ENCODE peak calls at places on chromosomes 6 and 20, in ten cellular contexts. B, P, U, F, J, N, A, G, S and D are unnamed samples.

GRCh38 chr20:26218301-26218700 is 521.6 kb upstream of the ZNF337 start:
- DNase-seq in B (no peak), P (no peak), U (no peak), F (no peak), J (no peak), N (no peak), A (no peak), G (peak), S (no peak), D (peak)

GRCh38 chr20:6212903-6213302 is 90.1 kb upstream of the FERMT1 start:
- DNase-seq in B (peak), P (no peak), U (no peak), F (no peak), J (no peak), N (no peak), A (no peak), G (no peak), S (no peak), D (no peak)

GRCh38 chr20:58618694-58619540 is 32.2 kb upstream of the STX16 start:
- DNase-seq in B (peak), P (no peak), U (no peak), F (no peak), J (no peak), N (no peak), A (no peak), G (peak), S (peak), D (peak)

GRCh38 chr6:33314515-33314942 is 651 bp upstream of the TAPBP start:
- DNase-seq in B (peak), P (peak), U (peak), F (peak), J (peak), N (peak), A (no peak), G (peak), S (peak), D (peak)

GRCh38 chr20:1761116-1761515 is 103.5 kb upstream of the SIRPG start:
- DNase-seq in B (no peak), P (no peak), U (no peak), F (peak), J (peak), N (no peak), A (no peak), G (peak), S (no peak), D (peak)

GRCh38 chr6:43800746-43801488 is 30.9 kb downstream of the VEGFA start:
- DNase-seq in B (no peak), P (no peak), U (no peak), F (no peak), J (no peak), N (no peak), A (no peak), G (no peak), S (peak), D (no peak)

GRCh38 chr6:142285235-142286087 is 16.3 kb upstream of the ADGRG6 start:
- DNase-seq in B (no peak), P (no peak), U (no peak), F (no peak), J (no peak), N (no peak), A (no peak), G (no peak), S (no peak), D (no peak)

GRCh38 chr6:35014786-35015185 is 125.7 kb downstream of the ANKS1A start:
- DNase-seq in B (no peak), P (no peak), U (no peak), F (peak), J (peak), N (no peak), A (no peak), G (peak), S (no peak), D (peak)

GRCh38 chr6:136609878-136610706 is 59.9 kb upstream of the MAP7 start:
- DNase-seq in B (peak), P (no peak), U (peak), F (peak), J (peak), N (no peak), A (no peak), G (peak), S (peak), D (peak)

GRCh38 chr6:37517411-37517812 is 17.7 kb upstream of the CCDC167 start:
- DNase-seq in B (no peak), P (peak), U (peak), F (no peak), J (no peak), N (peak), A (peak), G (no peak), S (no peak), D (peak)

GRCh38 chr6:131754715-131755567 is 44.1 kb upstream of the CTAGE9 start:
- DNase-seq in B (no peak), P (no peak), U (no peak), F (no peak), J (no peak), N (no peak), A (no peak), G (no peak), S (no peak), D (no peak)

GRCh38 chr6:26366504-26366903 is 1.5 kb downstream of the BTN3A2 start:
- DNase-seq in B (no peak), P (no peak), U (no peak), F (peak), J (no peak), N (no peak), A (no peak), G (no peak), S (no peak), D (no peak)

GRCh38 chr20:64106981-64107735 is at the start of gene NPBWR2:
- DNase-seq in B (peak), P (no peak), U (peak), F (no peak), J (no peak), N (no peak), A (no peak), G (no peak), S (peak), D (no peak)

GRCh38 chr6:125377621-125378020 is 75.9 kb upstream of the HDDC2 start:
- DNase-seq in B (no peak), P (no peak), U (no peak), F (peak), J (no peak), N (no peak), A (no peak), G (peak), S (no peak), D (peak)

GRCh38 chr20:14955396-14955795 is 618.0 kb upstream of the FLRT3 start:
- DNase-seq in B (no peak), P (no peak), U (no peak), F (no peak), J (no peak), N (no peak), A (no peak), G (no peak), S (no peak), D (no peak)

GRCh38 chr20:29763821-29764511 is 1493.5 kb upstream of the DEFB115 start:
- DNase-seq in B (no peak), P (no peak), U (no peak), F (no peak), J (no peak), N (no peak), A (no peak), G (no peak), S (no peak), D (no peak)

GRCh38 chr6:108983151-108983550 is 111.5 kb downstream of the SESN1 start:
- DNase-seq in B (no peak), P (no peak), U (no peak), F (no peak), J (no peak), N (no peak), A (no peak), G (peak), S (no peak), D (no peak)

GRCh38 chr6:61210549-61210948 is 1075.5 kb downstream of the KHDRBS2 start:
- DNase-seq in B (no peak), P (no peak), U (no peak), F (no peak), J (no peak), N (no peak), A (no peak), G (no peak), S (no peak), D (no peak)

GRCh38 chr6:35716798-35717197 is 20.0 kb upstream of the ARMC12 start:
- DNase-seq in B (no peak), P (no peak), U (no peak), F (no peak), J (no peak), N (no peak), A (no peak), G (no peak), S (no peak), D (no peak)